ENCODE peak calls at places on chromosomes 6 and 20, in five cellular contexts. P is CD8-positive, alpha-beta T cell; Y is tibial artery; V is ovary; K is uterus. G is an unnamed sample. For H3K4me1, the result is how much of the 10 kb centered on the place peaks cover.

GRCh38 chr6:33540768-33541167 is 39.3 kb downstream of the BAK1 start:
- DNase-seq in P (no peak), Y (no peak), V (no peak), K (no peak), G (no peak)

GRCh38 chr6:154274175-154274574 is 82.4 kb downstream of the IPCEF1 start:
- DNase-seq in P (no peak), Y (no peak), V (no peak), K (no peak), G (no peak)

GRCh38 chr20:25364180-25364788 is 26.4 kb downstream of the ABHD12 start:
- DNase-seq in P (no peak), Y (no peak), V (no peak), K (no peak), G (no peak)

GRCh38 chr6:134954272-134954990 is 4.5 kb upstream of the ALDH8A1 start:
- DNase-seq in P (no peak), Y (no peak), V (no peak), K (no peak), G (no peak)

GRCh38 chr6:79762370-79762769 is 131.2 kb downstream of the SH3BGRL2 start:
- DNase-seq in P (no peak), Y (no peak), V (no peak), K (no peak), G (no peak)

GRCh38 chr6:27472182-27472616 is 706 bp downstream of the ZNF184 start:
- DNase-seq in P (peak), Y (peak), V (peak), K (peak), G (peak)

GRCh38 chr6:22113046-22113766 is 183.6 kb downstream of the PRL start:
- DNase-seq in P (no peak), Y (peak), V (peak), K (peak), G (peak)

GRCh38 chr6:79570129-79570801 is 33.0 kb upstream of the LCA5 start:
- DNase-seq in P (no peak), Y (no peak), V (no peak), K (no peak), G (no peak)

GRCh38 chr6:126803769-126804168 is 314.7 kb upstream of the RSPO3 start:
- DNase-seq in P (no peak), Y (no peak), V (no peak), K (no peak), G (no peak)

GRCh38 chr6:35294308-35294945 is 3.2 kb upstream of the DEF6 start:
- DNase-seq in P (peak), Y (no peak), V (no peak), K (no peak), G (peak)

GRCh38 chr6:37168163-37168758 is 1.7 kb upstream of the PIM1 start:
- DNase-seq in P (no peak), Y (no peak), V (no peak), K (no peak), G (no peak)

GRCh38 chr20:10376271-10377075 is 57.5 kb downstream of the MKKS start:
- DNase-seq in P (no peak), Y (no peak), V (no peak), K (no peak), G (no peak)

GRCh38 chr20:59645761-59646171 is 41.4 kb downstream of the PHACTR3 start:
- DNase-seq in P (no peak), Y (no peak), V (no peak), K (no peak), G (no peak)

GRCh38 chr6:119445666-119446622 is 96.4 kb upstream of the MAN1A1 start:
- DNase-seq in P (no peak), Y (no peak), V (no peak), K (no peak), G (no peak)

GRCh38 chr20:46557231-46557956 is 6.9 kb upstream of the OCSTAMP start:
- DNase-seq in P (no peak), Y (no peak), V (no peak), K (no peak), G (no peak)

GRCh38 chr6:44087623-44088022 is 39.6 kb downstream of the MRPL14 start:
- DNase-seq in P (no peak), Y (no peak), V (no peak), K (no peak), G (peak)

GRCh38 chr6:79544939-79545450 is 7.8 kb upstream of the LCA5 start:
- DNase-seq in P (no peak), Y (peak), V (peak), K (peak), G (peak)

GRCh38 chr6:16769131-16769985 is 8.1 kb upstream of the ATXN1 start:
- DNase-seq in P (peak), Y (peak), V (no peak), K (peak), G (no peak)
- H3K27ac ChIP-seq in P (peak), Y (peak), V (no peak), K (peak), G (peak)

GRCh38 chr6:143328885-143329284 is 121.6 kb downstream of the ADAT2 start:
- DNase-seq in P (no peak), Y (no peak), V (no peak), K (no peak), G (no peak)

GRCh38 chr6:143333081-143333480 is 117.4 kb downstream of the ADAT2 start:
- DNase-seq in P (no peak), Y (no peak), V (no peak), K (no peak), G (no peak)

GRCh38 chr6:143329323-143329722 is 121.2 kb downstream of the ADAT2 start:
- DNase-seq in P (no peak), Y (no peak), V (no peak), K (no peak), G (no peak)

GRCh38 chr6:143332153-143332845 is 118.2 kb downstream of the ADAT2 start:
- DNase-seq in P (no peak), Y (no peak), V (no peak), K (no peak), G (no peak)

GRCh38 chr6:143331362-143331761 is 119.1 kb downstream of the ADAT2 start:
- DNase-seq in P (no peak), Y (no peak), V (no peak), K (no peak), G (no peak)
- H3K4me1 ChIP-seq in P (under half), Y (under half), V (under half), K (under half), G (under half)

GRCh38 chr6:168183613-168183970 is 104.6 kb upstream of the FRMD1 start:
- DNase-seq in P (no peak), Y (no peak), V (no peak), K (no peak), G (no peak)

GRCh38 chr6:168184701-168185100 is 105.7 kb upstream of the FRMD1 start:
- DNase-seq in P (no peak), Y (no peak), V (no peak), K (no peak), G (no peak)

GRCh38 chr6:168181776-168182765 is 103.1 kb upstream of the FRMD1 start:
- DNase-seq in P (no peak), Y (no peak), V (peak), K (no peak), G (no peak)

GRCh38 chr6:168181316-168181715 is 102.3 kb upstream of the FRMD1 start:
- DNase-seq in P (no peak), Y (no peak), V (no peak), K (no peak), G (no peak)

GRCh38 chr6:168182908-168183612 is 104.0 kb upstream of the FRMD1 start:
- DNase-seq in P (no peak), Y (no peak), V (no peak), K (no peak), G (no peak)
- H3K27ac ChIP-seq in P (no peak), Y (no peak), V (no peak), K (no peak), G (no peak)

GRCh38 chr20:57658447-57659130 is 38.4 kb upstream of the ZBP1 start:
- DNase-seq in P (no peak), Y (no peak), V (no peak), K (peak), G (no peak)

GRCh38 chr20:57660510-57661199 is 40.4 kb upstream of the ZBP1 start:
- DNase-seq in P (no peak), Y (no peak), V (peak), K (peak), G (peak)

GRCh38 chr20:57659131-57659788 is 39.0 kb upstream of the ZBP1 start:
- DNase-seq in P (no peak), Y (no peak), V (peak), K (peak), G (no peak)

GRCh38 chr20:57661201-57662027 is 41.2 kb upstream of the ZBP1 start:
- DNase-seq in P (no peak), Y (peak), V (peak), K (peak), G (no peak)

DNA sequence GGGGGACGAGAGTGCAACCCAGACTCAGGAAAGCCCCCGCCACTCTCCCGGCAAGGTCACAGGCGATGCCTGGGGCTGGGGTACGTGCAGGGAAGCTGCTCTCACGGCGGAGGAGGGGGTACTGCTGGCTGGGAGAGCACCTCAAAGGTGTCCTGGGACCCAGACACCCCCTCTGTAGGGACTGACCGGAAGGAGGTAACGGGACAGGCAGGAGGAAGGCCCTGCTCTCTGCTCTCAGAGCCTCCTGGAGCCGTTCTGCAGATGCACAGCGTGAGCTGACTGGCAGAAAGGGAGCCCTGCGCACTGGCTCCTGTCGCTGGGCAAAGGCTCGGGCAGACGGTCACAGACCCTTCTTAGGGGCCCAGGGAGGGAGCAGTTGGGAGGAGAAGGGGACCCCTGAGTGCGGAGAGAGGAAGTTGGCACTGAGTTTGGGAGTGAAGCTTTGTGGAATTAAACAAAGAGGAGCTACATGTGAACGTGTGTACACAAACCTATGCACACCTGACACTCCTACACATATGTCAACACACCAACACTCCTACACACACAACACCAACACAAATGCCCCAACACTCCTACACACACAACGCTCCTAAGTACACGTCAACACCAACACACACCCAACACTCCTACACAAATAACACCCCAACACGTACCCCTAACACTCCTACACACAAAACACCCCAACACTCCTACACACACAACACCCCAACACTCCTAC is 39.7 kb upstream of the ZBP1 start:
- DNase-seq in P (no peak), Y (peak), V (peak), K (peak), G (peak)
- H3K4me1 ChIP-seq in P (under half), Y (under half), V (under half), K (under half), G (under half)